ENCODE peak calls at places on chromosomes 1 and 21, in seven cellular contexts. F is iris pigment epithelial cell; S is A549; B is stimulated activated CD4-positive, alpha-beta T cell treated with anti-CD3 and anti-CD28 coated beads, Interleukin-4, amount 100 ng/mL, for 48 hours; E is AG08395; X is ELF-1; H is putamen. W is an unnamed sample.

GRCh38 chr1:50348449-50349241 is 74.6 kb downstream of the DMRTA2 start:
- DNase-seq in B (peak), S (peak), X (peak), F (peak), E (peak), H (peak), W (peak)

GRCh38 chr21:43702785-43703067 is 16.2 kb upstream of the PDXK start:
- DNase-seq in E (peak), H (no peak), B (no peak), X (peak), F (peak), S (no peak), W (no peak)

GRCh38 chr1:75135829-75136142 is 1.6 kb downstream of the LHX8 start:
- DNase-seq in E (no peak), S (peak), H (no peak), B (no peak), F (no peak), X (peak), W (no peak)

GRCh38 chr1:234495231-234495990 is 16.4 kb upstream of the TARBP1 start:
- DNase-seq in E (peak), S (peak), H (no peak), X (peak), F (peak), B (no peak), W (peak)

GRCh38 chr1:218592688-218593087 is 247.6 kb downstream of the TGFB2 start:
- DNase-seq in H (no peak), S (peak), E (no peak), F (peak), B (no peak), X (no peak), W (no peak)

GRCh38 chr1:226995064-226995965 is 55.2 kb downstream of the COQ8A start:
- DNase-seq in B (no peak), E (no peak), S (no peak), F (no peak), X (no peak), H (no peak), W (no peak)

GRCh38 chr1:179366093-179366800 is 476 bp downstream of the AXDND1 start:
- DNase-seq in F (peak), H (peak), X (no peak), S (peak), E (peak), B (no peak), W (peak)

GRCh38 chr1:54014009-54014629 is 3.9 kb downstream of the LDLRAD1 start:
- DNase-seq in E (no peak), H (no peak), S (no peak), F (no peak), X (no peak), B (no peak), W (no peak)

GRCh38 chr1:48039088-48040049 is 42.2 kb upstream of the TRABD2B start:
- DNase-seq in E (no peak), H (no peak), B (no peak), F (peak), S (no peak), X (no peak), W (no peak)

GRCh38 chr1:202586018-202586821 is 124.0 kb downstream of the SYT2 start:
- DNase-seq in E (no peak), X (peak), F (peak), S (no peak), B (no peak), H (peak), W (no peak)

GRCh38 chr1:95096218-95096841 is 20.8 kb upstream of the TLCD4 start:
- DNase-seq in S (peak), F (peak), E (no peak), H (no peak), B (no peak), X (no peak), W (no peak)

GRCh38 chr1:147287133-147287865 is 44.8 kb downstream of the CHD1L start:
- DNase-seq in E (no peak), H (no peak), F (peak), X (no peak), S (no peak), B (no peak), W (no peak)

GRCh38 chr1:94648225-94649007 is 106.9 kb upstream of the F3 start:
- DNase-seq in E (peak), X (peak), H (no peak), F (peak), B (no peak), S (no peak), W (no peak)

GRCh38 chr1:151606384-151606783 is 5.5 kb upstream of the SNX27 start:
- DNase-seq in H (peak), X (no peak), E (no peak), S (peak), F (no peak), B (no peak), W (no peak)

GRCh38 chr21:34008618-34009017 is 64.8 kb upstream of the MRPS6 start:
- DNase-seq in S (no peak), F (no peak), E (no peak), B (peak), H (no peak), X (no peak), W (peak)

GRCh38 chr1:150551784-150552691 is 2.8 kb downstream of the ADAMTSL4 start:
- DNase-seq in X (peak), S (peak), H (no peak), F (peak), B (no peak), E (peak), W (no peak)

GRCh38 chr1:112735752-112736151 is 20.6 kb upstream of the PPM1J start:
- DNase-seq in S (peak), B (no peak), F (peak), E (peak), X (no peak), H (no peak), W (no peak)

GRCh38 chr1:113984710-113985109 is 5.4 kb downstream of the OLFML3 start:
- DNase-seq in X (no peak), F (no peak), H (no peak), S (no peak), E (no peak), B (no peak), W (no peak)

GRCh38 chr1:155834296-155834926 is 22.6 kb downstream of the GON4L start:
- DNase-seq in B (no peak), X (peak), S (peak), F (peak), H (no peak), E (peak), W (no peak)